ENCODE peak calls at places on chromosomes 6 and 20, in seven cellular contexts. One of them, this sample, is unnamed.

GRCh38 chr6:118635909-118636735 is 15.3 kb downstream of the CEP85L start:
- DNase-seq in SK-N-SH: no peak
- DNase-seq in GM23248: no peak
- DNase-seq in neural progenitor cell: no peak
- DNase-seq in GM23338: no peak
- DNase-seq in HCT116: no peak
- DNase-seq in MM.1S: no peak
- DNase-seq in this sample: no peak

GRCh38 chr20:49276201-49276894 is 1.5 kb downstream of the ZNFX1 start:
- DNase-seq in neural progenitor cell: no peak
- DNase-seq in HCT116: no peak
- DNase-seq in GM23338: no peak
- DNase-seq in SK-N-SH: no peak
- DNase-seq in MM.1S: no peak
- DNase-seq in GM23248: peak; percentile 88
- DNase-seq in this sample: peak; percentile 75

GRCh38 chr20:63534831-63535651 is 2.1 kb downstream of the PTK6 start:
- DNase-seq in neural progenitor cell: no peak
- DNase-seq in GM23248: peak; percentile 52
- DNase-seq in HCT116: no peak
- DNase-seq in SK-N-SH: no peak
- DNase-seq in MM.1S: no peak
- DNase-seq in GM23338: no peak
- DNase-seq in this sample: no peak

GRCh38 chr20:32356935-32357868 is 929 bp upstream of the ASXL1 start:
- DNase-seq in GM23338: peak; percentile 51
- DNase-seq in SK-N-SH: peak; percentile 22
- DNase-seq in HCT116: peak; percentile 15
- DNase-seq in GM23248: peak; percentile 79
- DNase-seq in neural progenitor cell: no peak
- DNase-seq in MM.1S: no peak
- DNase-seq in this sample: peak; percentile 46

GRCh38 chr6:28769626-28770402 is 154.0 kb downstream of the TRIM27 start:
- DNase-seq in MM.1S: no peak
- DNase-seq in GM23338: peak; percentile 61
- DNase-seq in neural progenitor cell: peak; percentile 71
- DNase-seq in SK-N-SH: no peak
- DNase-seq in HCT116: no peak
- DNase-seq in GM23248: peak; percentile 81
- DNase-seq in this sample: peak; percentile 73

GRCh38 chr6:34696189-34696738 is 303 bp downstream of the ILRUN start:
- DNase-seq in HCT116: no peak
- DNase-seq in GM23338: no peak
- DNase-seq in GM23248: peak; percentile 79
- DNase-seq in MM.1S: peak; percentile 18
- DNase-seq in neural progenitor cell: no peak
- DNase-seq in SK-N-SH: no peak
- DNase-seq in this sample: peak; percentile 24

GRCh38 chr20:9180480-9181257 is 111.8 kb downstream of the PLCB4 start:
- DNase-seq in neural progenitor cell: no peak
- DNase-seq in HCT116: no peak
- DNase-seq in GM23338: peak; percentile 47
- DNase-seq in GM23248: no peak
- DNase-seq in MM.1S: no peak
- DNase-seq in SK-N-SH: no peak
- DNase-seq in this sample: no peak

GRCh38 chr6:14270925-14271791 is 153.6 kb downstream of the CD83 start:
- DNase-seq in neural progenitor cell: no peak
- DNase-seq in MM.1S: no peak
- DNase-seq in GM23338: no peak
- DNase-seq in GM23248: peak; percentile 95
- DNase-seq in HCT116: peak; percentile 99
- DNase-seq in SK-N-SH: no peak
- DNase-seq in this sample: peak; percentile 99

GRCh38 chr20:38728911-38729642 is 4.8 kb downstream of the SLC32A1 start:
- DNase-seq in HCT116: no peak
- DNase-seq in GM23338: peak; percentile 96
- DNase-seq in SK-N-SH: peak; percentile 56
- DNase-seq in GM23248: no peak
- DNase-seq in neural progenitor cell: peak; percentile 80
- DNase-seq in MM.1S: no peak
- DNase-seq in this sample: no peak

DNA sequence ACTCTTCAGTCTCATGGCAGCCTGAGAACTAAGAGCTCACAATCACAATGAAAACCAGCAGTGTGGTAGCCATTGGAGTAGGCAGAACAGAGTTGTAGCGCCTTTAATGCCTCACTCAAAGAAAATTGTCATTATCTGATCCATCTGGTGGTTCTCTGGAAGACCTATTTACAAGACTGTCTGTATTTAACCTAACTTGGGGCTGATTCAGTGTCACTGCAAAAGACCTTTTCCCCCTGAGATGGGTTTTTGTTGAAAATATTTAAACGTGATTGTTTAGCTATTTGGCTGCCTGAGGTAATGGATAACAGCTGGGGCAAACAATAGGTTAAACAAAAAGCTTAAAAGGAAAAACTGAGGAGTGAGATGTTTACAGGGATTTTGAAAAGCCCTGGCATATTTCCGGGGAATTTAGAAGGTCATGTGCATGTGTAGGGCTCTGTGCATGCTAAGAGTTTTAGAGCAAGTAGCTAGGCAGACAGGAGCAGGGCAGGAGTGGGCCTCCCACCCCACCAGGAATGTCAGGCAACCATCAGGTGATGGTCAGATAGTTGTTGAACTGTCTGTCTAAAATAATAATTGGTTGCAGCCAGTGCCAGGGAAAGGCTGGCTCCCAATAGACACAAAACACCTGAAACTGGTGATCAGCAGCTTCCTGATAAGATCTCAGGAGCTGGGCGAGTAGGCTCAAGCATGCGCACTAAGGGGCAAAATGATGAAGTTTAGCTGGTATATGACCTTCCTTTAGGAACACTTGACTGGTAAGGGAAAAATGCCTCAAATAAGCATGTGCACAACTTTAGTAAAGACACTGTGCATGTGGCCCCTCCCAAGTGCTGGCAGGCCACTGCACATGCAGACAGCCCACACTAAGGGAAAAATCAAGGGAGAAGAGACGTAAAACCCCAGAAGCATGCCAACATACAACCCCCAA is 70.8 kb upstream of the AKIRIN2 start:
- DNase-seq in GM23338: no peak
- DNase-seq in SK-N-SH: peak; percentile 55
- DNase-seq in MM.1S: no peak
- DNase-seq in HCT116: no peak
- DNase-seq in neural progenitor cell: peak; percentile 43
- DNase-seq in GM23248: peak; percentile 19
- DNase-seq in this sample: no peak
- TF ChIP-seq EZH2phosphoT487 in GM23338: no peak
- TF ChIP-seq EZH2phosphoT487 in SK-N-SH: no peak
- TF ChIP-seq EZH2phosphoT487 in MM.1S: no peak
- TF ChIP-seq EZH2phosphoT487 in HCT116: no peak
- TF ChIP-seq EZH2phosphoT487 in neural progenitor cell: no peak
- TF ChIP-seq EZH2phosphoT487 in GM23248: no peak
- TF ChIP-seq EZH2phosphoT487 in this sample: no peak

DNA sequence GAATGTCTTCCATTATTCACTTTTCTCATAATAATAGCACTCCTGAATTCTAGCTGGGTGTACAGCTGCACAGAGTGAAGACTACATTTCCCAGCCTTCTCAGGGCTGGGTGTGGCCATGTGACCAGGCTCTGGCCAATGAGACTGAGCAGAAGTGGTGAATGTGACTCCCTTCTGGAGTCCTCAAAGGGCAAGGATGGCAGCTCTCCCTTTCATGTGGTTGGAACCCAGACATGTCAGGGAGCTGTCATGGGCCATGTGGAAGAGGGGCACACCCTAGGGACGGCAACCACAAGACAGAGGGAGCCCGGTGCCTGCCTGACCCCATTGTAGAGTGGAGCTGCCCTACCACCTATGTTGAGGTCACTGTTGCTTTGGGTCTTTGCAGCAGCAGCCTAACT is 312.8 kb upstream of the SULF2 start:
- DNase-seq in GM23338: no peak
- DNase-seq in GM23248: peak; percentile 4
- DNase-seq in SK-N-SH: no peak
- DNase-seq in HCT116: peak; percentile 8
- DNase-seq in MM.1S: no peak
- DNase-seq in neural progenitor cell: no peak
- DNase-seq in this sample: no peak
- TF ChIP-seq EZH2phosphoT487 in GM23338: no peak
- TF ChIP-seq EZH2phosphoT487 in GM23248: no peak
- TF ChIP-seq EZH2phosphoT487 in SK-N-SH: no peak
- TF ChIP-seq EZH2phosphoT487 in HCT116: no peak
- TF ChIP-seq EZH2phosphoT487 in MM.1S: no peak
- TF ChIP-seq EZH2phosphoT487 in neural progenitor cell: no peak
- TF ChIP-seq EZH2phosphoT487 in this sample: no peak

DNA sequence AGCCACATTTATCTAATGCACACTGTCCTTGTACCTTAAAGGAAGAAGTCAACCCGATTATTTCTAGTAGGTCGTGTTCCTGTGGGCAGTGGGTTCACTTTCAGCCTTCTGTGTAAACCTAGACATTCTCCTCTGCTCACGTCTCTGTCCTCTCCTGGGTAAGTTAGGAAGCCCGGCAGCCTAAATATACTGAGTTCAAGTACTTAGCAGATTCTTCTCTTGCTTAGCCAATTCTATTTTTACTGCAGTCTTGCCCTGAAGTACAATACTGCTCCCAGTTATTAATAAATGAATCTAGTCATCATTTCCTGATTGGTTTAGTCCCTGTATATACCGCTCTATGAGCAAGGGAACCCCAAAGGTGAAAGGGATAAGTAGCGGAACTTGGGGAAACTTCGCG is 14.6 kb upstream of the GPR63 start:
- DNase-seq in neural progenitor cell: no peak
- DNase-seq in HCT116: no peak
- DNase-seq in GM23338: no peak
- DNase-seq in GM23248: no peak
- DNase-seq in SK-N-SH: no peak
- DNase-seq in MM.1S: no peak
- DNase-seq in this sample: no peak
- TF ChIP-seq EZH2phosphoT487 in neural progenitor cell: no peak
- TF ChIP-seq EZH2phosphoT487 in HCT116: no peak
- TF ChIP-seq EZH2phosphoT487 in GM23338: no peak
- TF ChIP-seq EZH2phosphoT487 in GM23248: no peak
- TF ChIP-seq EZH2phosphoT487 in SK-N-SH: no peak
- TF ChIP-seq EZH2phosphoT487 in MM.1S: no peak
- TF ChIP-seq EZH2phosphoT487 in this sample: no peak

GRCh38 chr20:44429017-44429339 is 46.7 kb upstream of the TTPAL start:
- DNase-seq in MM.1S: no peak
- DNase-seq in neural progenitor cell: no peak
- DNase-seq in GM23338: no peak
- DNase-seq in GM23248: peak; percentile 20
- DNase-seq in SK-N-SH: no peak
- DNase-seq in HCT116: no peak
- DNase-seq in this sample: no peak
- TF ChIP-seq EZH2phosphoT487 in MM.1S: no peak
- TF ChIP-seq EZH2phosphoT487 in neural progenitor cell: no peak
- TF ChIP-seq EZH2phosphoT487 in GM23338: no peak
- TF ChIP-seq EZH2phosphoT487 in GM23248: no peak
- TF ChIP-seq EZH2phosphoT487 in SK-N-SH: no peak
- TF ChIP-seq EZH2phosphoT487 in HCT116: no peak
- TF ChIP-seq EZH2phosphoT487 in this sample: no peak

DNA sequence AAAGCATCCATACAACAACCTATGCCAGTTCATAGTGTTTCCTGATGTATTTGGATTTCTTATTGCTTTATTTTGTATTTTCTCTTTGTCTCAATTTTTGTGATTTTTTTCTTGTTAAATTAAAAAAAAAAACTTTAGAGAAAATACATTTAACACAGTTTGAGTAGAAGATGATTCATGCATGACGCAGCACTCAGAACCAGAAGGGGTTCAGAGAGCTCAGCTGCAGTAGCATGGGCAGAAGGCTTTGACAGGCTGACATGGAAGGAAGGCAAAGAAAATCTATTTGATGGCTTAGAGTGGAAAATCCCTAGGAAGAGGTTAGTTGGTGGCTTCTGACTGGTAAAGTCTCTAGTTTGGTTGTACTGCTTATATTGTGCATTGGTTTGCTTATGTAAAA is 207.2 kb upstream of the STXBP5 start:
- DNase-seq in GM23248: peak; percentile 75
- DNase-seq in GM23338: no peak
- DNase-seq in neural progenitor cell: no peak
- DNase-seq in SK-N-SH: no peak
- DNase-seq in MM.1S: no peak
- DNase-seq in HCT116: no peak
- DNase-seq in this sample: peak; percentile 52
- TF ChIP-seq EZH2phosphoT487 in GM23248: no peak
- TF ChIP-seq EZH2phosphoT487 in GM23338: no peak
- TF ChIP-seq EZH2phosphoT487 in neural progenitor cell: no peak
- TF ChIP-seq EZH2phosphoT487 in SK-N-SH: no peak
- TF ChIP-seq EZH2phosphoT487 in MM.1S: no peak
- TF ChIP-seq EZH2phosphoT487 in HCT116: no peak
- TF ChIP-seq EZH2phosphoT487 in this sample: no peak

GRCh38 chr20:24683676-24684075 is 214.2 kb downstream of the SYNDIG1 start:
- DNase-seq in GM23338: no peak
- DNase-seq in neural progenitor cell: no peak
- DNase-seq in HCT116: no peak
- DNase-seq in MM.1S: no peak
- DNase-seq in SK-N-SH: no peak
- DNase-seq in GM23248: no peak
- DNase-seq in this sample: no peak
- TF ChIP-seq EZH2phosphoT487 in GM23338: no peak
- TF ChIP-seq EZH2phosphoT487 in neural progenitor cell: no peak
- TF ChIP-seq EZH2phosphoT487 in HCT116: no peak
- TF ChIP-seq EZH2phosphoT487 in MM.1S: no peak
- TF ChIP-seq EZH2phosphoT487 in SK-N-SH: no peak
- TF ChIP-seq EZH2phosphoT487 in GM23248: no peak
- TF ChIP-seq EZH2phosphoT487 in this sample: no peak

GRCh38 chr6:3841066-3841454 is 8.1 kb upstream of the FAM50B start:
- DNase-seq in SK-N-SH: no peak
- DNase-seq in MM.1S: no peak
- DNase-seq in neural progenitor cell: no peak
- DNase-seq in GM23248: peak; percentile 68
- DNase-seq in HCT116: no peak
- DNase-seq in GM23338: no peak
- DNase-seq in this sample: no peak
- TF ChIP-seq EZH2phosphoT487 in SK-N-SH: no peak
- TF ChIP-seq EZH2phosphoT487 in MM.1S: no peak
- TF ChIP-seq EZH2phosphoT487 in neural progenitor cell: no peak
- TF ChIP-seq EZH2phosphoT487 in GM23248: peak; percentile 34
- TF ChIP-seq EZH2phosphoT487 in HCT116: no peak
- TF ChIP-seq EZH2phosphoT487 in GM23338: no peak
- TF ChIP-seq EZH2phosphoT487 in this sample: no peak

GRCh38 chr20:62395311-62396242 is 8.7 kb downstream of the RPS21 start:
- DNase-seq in GM23338: no peak
- DNase-seq in neural progenitor cell: no peak
- DNase-seq in SK-N-SH: no peak
- DNase-seq in MM.1S: no peak
- DNase-seq in GM23248: no peak
- DNase-seq in HCT116: no peak
- DNase-seq in this sample: no peak
- TF ChIP-seq EZH2phosphoT487 in GM23338: no peak
- TF ChIP-seq EZH2phosphoT487 in neural progenitor cell: no peak
- TF ChIP-seq EZH2phosphoT487 in SK-N-SH: no peak
- TF ChIP-seq EZH2phosphoT487 in MM.1S: no peak
- TF ChIP-seq EZH2phosphoT487 in GM23248: no peak
- TF ChIP-seq EZH2phosphoT487 in HCT116: no peak
- TF ChIP-seq EZH2phosphoT487 in this sample: no peak

This sample was measured in PC-3.